ENCODE peak calls at places on chromosome 21, in eight cellular contexts. One of them, this sample, is unnamed.

GRCh38 chr21:34018910-34019309 is 54.5 kb upstream of the MRPS6 start:
- DNase-seq in bronchial epithelial cell: no peak
- DNase-seq in kidney glomerular epithelial cell: no peak
- DNase-seq in activated CD4-positive, alpha-beta T cell treated with anti-CD3 and anti-CD28 coated beads for 24 hours: no peak
- DNase-seq in left ventricle myocardium inferior: no peak
- DNase-seq in AG20443: no peak
- DNase-seq in choroid plexus epithelial cell: no peak
- DNase-seq in T-cell: no peak
- DNase-seq in this sample: no peak

GRCh38 chr21:32916088-32916487 is 109.6 kb upstream of the OLIG2 start:
- DNase-seq in bronchial epithelial cell: no peak
- DNase-seq in kidney glomerular epithelial cell: no peak
- DNase-seq in activated CD4-positive, alpha-beta T cell treated with anti-CD3 and anti-CD28 coated beads for 24 hours: no peak
- DNase-seq in left ventricle myocardium inferior: no peak
- DNase-seq in AG20443: no peak
- DNase-seq in choroid plexus epithelial cell: no peak
- DNase-seq in T-cell: no peak
- DNase-seq in this sample: no peak

GRCh38 chr21:45823100-45823681 is 158.4 kb upstream of the COL6A1 start:
- DNase-seq in bronchial epithelial cell: no peak
- DNase-seq in kidney glomerular epithelial cell: no peak
- DNase-seq in activated CD4-positive, alpha-beta T cell treated with anti-CD3 and anti-CD28 coated beads for 24 hours: no peak
- DNase-seq in left ventricle myocardium inferior: no peak
- DNase-seq in AG20443: no peak
- DNase-seq in choroid plexus epithelial cell: no peak
- DNase-seq in T-cell: no peak
- DNase-seq in this sample: no peak

GRCh38 chr21:45432575-45433255 is 27.8 kb downstream of the COL18A1 start:
- DNase-seq in bronchial epithelial cell: no peak
- DNase-seq in kidney glomerular epithelial cell: no peak
- DNase-seq in activated CD4-positive, alpha-beta T cell treated with anti-CD3 and anti-CD28 coated beads for 24 hours: no peak
- DNase-seq in left ventricle myocardium inferior: no peak
- DNase-seq in AG20443: no peak
- DNase-seq in choroid plexus epithelial cell: peak
- DNase-seq in T-cell: no peak
- DNase-seq in this sample: peak

GRCh38 chr21:44800971-44801467 is 601 bp downstream of the UBE2G2 start:
- DNase-seq in bronchial epithelial cell: peak
- DNase-seq in kidney glomerular epithelial cell: no peak
- DNase-seq in activated CD4-positive, alpha-beta T cell treated with anti-CD3 and anti-CD28 coated beads for 24 hours: peak
- DNase-seq in left ventricle myocardium inferior: no peak
- DNase-seq in AG20443: peak
- DNase-seq in choroid plexus epithelial cell: peak
- DNase-seq in T-cell: no peak
- DNase-seq in this sample: peak

GRCh38 chr21:42231761-42232160 is 12.8 kb downstream of the ABCG1 start:
- DNase-seq in bronchial epithelial cell: no peak
- DNase-seq in kidney glomerular epithelial cell: no peak
- DNase-seq in activated CD4-positive, alpha-beta T cell treated with anti-CD3 and anti-CD28 coated beads for 24 hours: no peak
- DNase-seq in left ventricle myocardium inferior: no peak
- DNase-seq in AG20443: no peak
- DNase-seq in choroid plexus epithelial cell: no peak
- DNase-seq in T-cell: no peak
- DNase-seq in this sample: no peak

GRCh38 chr21:17371470-17371869 is 141.4 kb upstream of the CXADR start:
- DNase-seq in bronchial epithelial cell: peak
- DNase-seq in kidney glomerular epithelial cell: peak
- DNase-seq in activated CD4-positive, alpha-beta T cell treated with anti-CD3 and anti-CD28 coated beads for 24 hours: no peak
- DNase-seq in left ventricle myocardium inferior: no peak
- DNase-seq in AG20443: peak
- DNase-seq in choroid plexus epithelial cell: peak
- DNase-seq in T-cell: no peak
- DNase-seq in this sample: peak

GRCh38 chr21:29296452-29296851 is 2.3 kb upstream of the BACH1 start:
- DNase-seq in bronchial epithelial cell: no peak
- DNase-seq in kidney glomerular epithelial cell: no peak
- DNase-seq in activated CD4-positive, alpha-beta T cell treated with anti-CD3 and anti-CD28 coated beads for 24 hours: no peak
- DNase-seq in left ventricle myocardium inferior: no peak
- DNase-seq in AG20443: no peak
- DNase-seq in choroid plexus epithelial cell: no peak
- DNase-seq in T-cell: no peak
- DNase-seq in this sample: no peak

GRCh38 chr21:44509539-44509938 is 30.5 kb downstream of the KRTAP10-1 start:
- DNase-seq in bronchial epithelial cell: no peak
- DNase-seq in kidney glomerular epithelial cell: no peak
- DNase-seq in activated CD4-positive, alpha-beta T cell treated with anti-CD3 and anti-CD28 coated beads for 24 hours: no peak
- DNase-seq in left ventricle myocardium inferior: peak
- DNase-seq in AG20443: peak
- DNase-seq in choroid plexus epithelial cell: no peak
- DNase-seq in T-cell: no peak
- DNase-seq in this sample: no peak

GRCh38 chr21:20971296-20971921 is 26.8 kb upstream of the NCAM2 start:
- DNase-seq in bronchial epithelial cell: peak
- DNase-seq in kidney glomerular epithelial cell: peak
- DNase-seq in activated CD4-positive, alpha-beta T cell treated with anti-CD3 and anti-CD28 coated beads for 24 hours: no peak
- DNase-seq in left ventricle myocardium inferior: peak
- DNase-seq in AG20443: peak
- DNase-seq in choroid plexus epithelial cell: peak
- DNase-seq in T-cell: no peak
- DNase-seq in this sample: peak

GRCh38 chr21:41640756-41641509 is 125.9 kb downstream of the RIPK4 start:
- DNase-seq in bronchial epithelial cell: peak
- DNase-seq in kidney glomerular epithelial cell: no peak
- DNase-seq in activated CD4-positive, alpha-beta T cell treated with anti-CD3 and anti-CD28 coated beads for 24 hours: no peak
- DNase-seq in left ventricle myocardium inferior: no peak
- DNase-seq in AG20443: peak
- DNase-seq in choroid plexus epithelial cell: no peak
- DNase-seq in T-cell: no peak
- DNase-seq in this sample: peak

GRCh38 chr21:27776925-27777553 is 810.2 kb upstream of the ADAMTS5 start:
- DNase-seq in bronchial epithelial cell: no peak
- DNase-seq in kidney glomerular epithelial cell: no peak
- DNase-seq in activated CD4-positive, alpha-beta T cell treated with anti-CD3 and anti-CD28 coated beads for 24 hours: no peak
- DNase-seq in left ventricle myocardium inferior: peak
- DNase-seq in AG20443: no peak
- DNase-seq in choroid plexus epithelial cell: peak
- DNase-seq in T-cell: no peak
- DNase-seq in this sample: no peak

GRCh38 chr21:41956926-41957729 is 3.3 kb upstream of the C2CD2 start:
- DNase-seq in bronchial epithelial cell: peak
- DNase-seq in kidney glomerular epithelial cell: peak
- DNase-seq in activated CD4-positive, alpha-beta T cell treated with anti-CD3 and anti-CD28 coated beads for 24 hours: no peak
- DNase-seq in left ventricle myocardium inferior: no peak
- DNase-seq in AG20443: peak
- DNase-seq in choroid plexus epithelial cell: peak
- DNase-seq in T-cell: no peak
- DNase-seq in this sample: no peak

GRCh38 chr21:34886554-34887385 is 162.3 kb downstream of the RUNX1 start:
- DNase-seq in bronchial epithelial cell: no peak
- DNase-seq in kidney glomerular epithelial cell: no peak
- DNase-seq in activated CD4-positive, alpha-beta T cell treated with anti-CD3 and anti-CD28 coated beads for 24 hours: no peak
- DNase-seq in left ventricle myocardium inferior: peak
- DNase-seq in AG20443: no peak
- DNase-seq in choroid plexus epithelial cell: peak
- DNase-seq in T-cell: no peak
- DNase-seq in this sample: peak

GRCh38 chr21:43925609-43926008 is 60.6 kb downstream of the AGPAT3 start:
- DNase-seq in bronchial epithelial cell: peak
- DNase-seq in kidney glomerular epithelial cell: no peak
- DNase-seq in activated CD4-positive, alpha-beta T cell treated with anti-CD3 and anti-CD28 coated beads for 24 hours: no peak
- DNase-seq in left ventricle myocardium inferior: peak
- DNase-seq in AG20443: no peak
- DNase-seq in choroid plexus epithelial cell: no peak
- DNase-seq in T-cell: no peak
- DNase-seq in this sample: no peak

GRCh38 chr21:15422761-15423160 is 307.0 kb upstream of the USP25 start:
- DNase-seq in bronchial epithelial cell: peak
- DNase-seq in kidney glomerular epithelial cell: peak
- DNase-seq in activated CD4-positive, alpha-beta T cell treated with anti-CD3 and anti-CD28 coated beads for 24 hours: no peak
- DNase-seq in left ventricle myocardium inferior: no peak
- DNase-seq in AG20443: no peak
- DNase-seq in choroid plexus epithelial cell: peak
- DNase-seq in T-cell: no peak
- DNase-seq in this sample: peak

GRCh38 chr21:27149034-27149433 is 182.1 kb upstream of the ADAMTS5 start:
- DNase-seq in bronchial epithelial cell: no peak
- DNase-seq in kidney glomerular epithelial cell: peak
- DNase-seq in activated CD4-positive, alpha-beta T cell treated with anti-CD3 and anti-CD28 coated beads for 24 hours: no peak
- DNase-seq in left ventricle myocardium inferior: no peak
- DNase-seq in AG20443: peak
- DNase-seq in choroid plexus epithelial cell: peak
- DNase-seq in T-cell: no peak
- DNase-seq in this sample: peak

GRCh38 chr21:45011911-45012660 is 62.3 kb upstream of the ADARB1 start:
- DNase-seq in bronchial epithelial cell: peak
- DNase-seq in kidney glomerular epithelial cell: peak
- DNase-seq in activated CD4-positive, alpha-beta T cell treated with anti-CD3 and anti-CD28 coated beads for 24 hours: no peak
- DNase-seq in left ventricle myocardium inferior: peak
- DNase-seq in AG20443: peak
- DNase-seq in choroid plexus epithelial cell: peak
- DNase-seq in T-cell: no peak
- DNase-seq in this sample: peak

GRCh38 chr21:45410865-45411809 is 6.2 kb downstream of the COL18A1 start:
- DNase-seq in bronchial epithelial cell: no peak
- DNase-seq in kidney glomerular epithelial cell: no peak
- DNase-seq in activated CD4-positive, alpha-beta T cell treated with anti-CD3 and anti-CD28 coated beads for 24 hours: no peak
- DNase-seq in left ventricle myocardium inferior: peak
- DNase-seq in AG20443: no peak
- DNase-seq in choroid plexus epithelial cell: no peak
- DNase-seq in T-cell: no peak
- DNase-seq in this sample: no peak

GRCh38 chr21:36806103-36806502 is 107.2 kb downstream of the SIM2 start:
- DNase-seq in bronchial epithelial cell: no peak
- DNase-seq in kidney glomerular epithelial cell: no peak
- DNase-seq in activated CD4-positive, alpha-beta T cell treated with anti-CD3 and anti-CD28 coated beads for 24 hours: no peak
- DNase-seq in left ventricle myocardium inferior: no peak
- DNase-seq in AG20443: peak
- DNase-seq in choroid plexus epithelial cell: no peak
- DNase-seq in T-cell: no peak
- DNase-seq in this sample: peak

GRCh38 chr21:45138199-45139002 is 64.0 kb downstream of the ADARB1 start:
- DNase-seq in bronchial epithelial cell: peak
- DNase-seq in kidney glomerular epithelial cell: peak
- DNase-seq in activated CD4-positive, alpha-beta T cell treated with anti-CD3 and anti-CD28 coated beads for 24 hours: peak
- DNase-seq in left ventricle myocardium inferior: peak
- DNase-seq in AG20443: peak
- DNase-seq in choroid plexus epithelial cell: peak
- DNase-seq in T-cell: peak
- DNase-seq in this sample: peak

GRCh38 chr21:37642493-37642892 is 273.8 kb downstream of the KCNJ6 start:
- DNase-seq in bronchial epithelial cell: peak
- DNase-seq in kidney glomerular epithelial cell: no peak
- DNase-seq in activated CD4-positive, alpha-beta T cell treated with anti-CD3 and anti-CD28 coated beads for 24 hours: peak
- DNase-seq in left ventricle myocardium inferior: no peak
- DNase-seq in AG20443: no peak
- DNase-seq in choroid plexus epithelial cell: peak
- DNase-seq in T-cell: no peak
- DNase-seq in this sample: no peak

GRCh38 chr21:43733529-43734071 is 14.7 kb downstream of the PDXK start:
- DNase-seq in bronchial epithelial cell: peak
- DNase-seq in kidney glomerular epithelial cell: peak
- DNase-seq in activated CD4-positive, alpha-beta T cell treated with anti-CD3 and anti-CD28 coated beads for 24 hours: no peak
- DNase-seq in left ventricle myocardium inferior: no peak
- DNase-seq in AG20443: peak
- DNase-seq in choroid plexus epithelial cell: peak
- DNase-seq in T-cell: no peak
- DNase-seq in this sample: peak

GRCh38 chr21:26124421-26124833 is 46.1 kb downstream of the APP start:
- DNase-seq in bronchial epithelial cell: peak
- DNase-seq in kidney glomerular epithelial cell: peak
- DNase-seq in activated CD4-positive, alpha-beta T cell treated with anti-CD3 and anti-CD28 coated beads for 24 hours: no peak
- DNase-seq in left ventricle myocardium inferior: no peak
- DNase-seq in AG20443: no peak
- DNase-seq in choroid plexus epithelial cell: peak
- DNase-seq in T-cell: no peak
- DNase-seq in this sample: peak

GRCh38 chr21:42569732-42570301 is 56.2 kb downstream of the SLC37A1 start:
- DNase-seq in bronchial epithelial cell: no peak
- DNase-seq in kidney glomerular epithelial cell: no peak
- DNase-seq in activated CD4-positive, alpha-beta T cell treated with anti-CD3 and anti-CD28 coated beads for 24 hours: no peak
- DNase-seq in left ventricle myocardium inferior: no peak
- DNase-seq in AG20443: no peak
- DNase-seq in choroid plexus epithelial cell: no peak
- DNase-seq in T-cell: no peak
- DNase-seq in this sample: no peak

GRCh38 chr21:44874497-44875331 is 1.2 kb upstream of the PTTG1IP start:
- DNase-seq in bronchial epithelial cell: peak
- DNase-seq in kidney glomerular epithelial cell: no peak
- DNase-seq in activated CD4-positive, alpha-beta T cell treated with anti-CD3 and anti-CD28 coated beads for 24 hours: no peak
- DNase-seq in left ventricle myocardium inferior: peak
- DNase-seq in AG20443: no peak
- DNase-seq in choroid plexus epithelial cell: no peak
- DNase-seq in T-cell: no peak
- DNase-seq in this sample: peak

GRCh38 chr21:41885341-41886024 is 6.3 kb upstream of the PRDM15 start:
- DNase-seq in bronchial epithelial cell: no peak
- DNase-seq in kidney glomerular epithelial cell: no peak
- DNase-seq in activated CD4-positive, alpha-beta T cell treated with anti-CD3 and anti-CD28 coated beads for 24 hours: no peak
- DNase-seq in left ventricle myocardium inferior: no peak
- DNase-seq in AG20443: no peak
- DNase-seq in choroid plexus epithelial cell: peak
- DNase-seq in T-cell: no peak
- DNase-seq in this sample: no peak

GRCh38 chr21:32233055-32233546 is 45.7 kb downstream of the MIS18A start:
- DNase-seq in bronchial epithelial cell: peak
- DNase-seq in kidney glomerular epithelial cell: no peak
- DNase-seq in activated CD4-positive, alpha-beta T cell treated with anti-CD3 and anti-CD28 coated beads for 24 hours: no peak
- DNase-seq in left ventricle myocardium inferior: no peak
- DNase-seq in AG20443: peak
- DNase-seq in choroid plexus epithelial cell: no peak
- DNase-seq in T-cell: no peak
- DNase-seq in this sample: peak

GRCh38 chr21:42010507-42011493 is 640 bp upstream of the ZBTB21 start:
- DNase-seq in bronchial epithelial cell: no peak
- DNase-seq in kidney glomerular epithelial cell: peak
- DNase-seq in activated CD4-positive, alpha-beta T cell treated with anti-CD3 and anti-CD28 coated beads for 24 hours: no peak
- DNase-seq in left ventricle myocardium inferior: no peak
- DNase-seq in AG20443: peak
- DNase-seq in choroid plexus epithelial cell: peak
- DNase-seq in T-cell: no peak
- DNase-seq in this sample: no peak

GRCh38 chr21:21063828-21064227 is 65.6 kb downstream of the NCAM2 start:
- DNase-seq in bronchial epithelial cell: no peak
- DNase-seq in kidney glomerular epithelial cell: no peak
- DNase-seq in activated CD4-positive, alpha-beta T cell treated with anti-CD3 and anti-CD28 coated beads for 24 hours: no peak
- DNase-seq in left ventricle myocardium inferior: no peak
- DNase-seq in AG20443: no peak
- DNase-seq in choroid plexus epithelial cell: no peak
- DNase-seq in T-cell: no peak
- DNase-seq in this sample: no peak

GRCh38 chr21:45592626-45593134 is 50.4 kb upstream of the SLC19A1 start:
- DNase-seq in bronchial epithelial cell: no peak
- DNase-seq in kidney glomerular epithelial cell: no peak
- DNase-seq in activated CD4-positive, alpha-beta T cell treated with anti-CD3 and anti-CD28 coated beads for 24 hours: no peak
- DNase-seq in left ventricle myocardium inferior: no peak
- DNase-seq in AG20443: no peak
- DNase-seq in choroid plexus epithelial cell: no peak
- DNase-seq in T-cell: no peak
- DNase-seq in this sample: no peak

GRCh38 chr21:15207635-15208370 is 143.0 kb upstream of the NRIP1 start:
- DNase-seq in bronchial epithelial cell: no peak
- DNase-seq in kidney glomerular epithelial cell: no peak
- DNase-seq in activated CD4-positive, alpha-beta T cell treated with anti-CD3 and anti-CD28 coated beads for 24 hours: no peak
- DNase-seq in left ventricle myocardium inferior: no peak
- DNase-seq in AG20443: no peak
- DNase-seq in choroid plexus epithelial cell: no peak
- DNase-seq in T-cell: no peak
- DNase-seq in this sample: no peak

GRCh38 chr21:36186506-36187399 is 30.1 kb downstream of the DOP1B start:
- DNase-seq in bronchial epithelial cell: no peak
- DNase-seq in kidney glomerular epithelial cell: no peak
- DNase-seq in activated CD4-positive, alpha-beta T cell treated with anti-CD3 and anti-CD28 coated beads for 24 hours: no peak
- DNase-seq in left ventricle myocardium inferior: peak
- DNase-seq in AG20443: no peak
- DNase-seq in choroid plexus epithelial cell: no peak
- DNase-seq in T-cell: no peak
- DNase-seq in this sample: no peak

GRCh38 chr21:27466175-27466574 is 499.3 kb upstream of the ADAMTS5 start:
- DNase-seq in bronchial epithelial cell: no peak
- DNase-seq in kidney glomerular epithelial cell: no peak
- DNase-seq in activated CD4-positive, alpha-beta T cell treated with anti-CD3 and anti-CD28 coated beads for 24 hours: no peak
- DNase-seq in left ventricle myocardium inferior: no peak
- DNase-seq in AG20443: no peak
- DNase-seq in choroid plexus epithelial cell: peak
- DNase-seq in T-cell: no peak
- DNase-seq in this sample: no peak